ENCODE peak calls at places on chromosome 10, in six cellular contexts. T is activated naive CD8-positive, alpha-beta T cell treated with anti-CD3 and anti-CD28 coated beads, Interleukin-2, amount 50 U/mL, for 24 hours; E is smooth muscle cell of the brain vasculature; J is stimulated activated CD4-positive, alpha-beta T cell treated with anti-CD3 and anti-CD28 coated beads, Interleukin-2, amount 100 ng/mL, for 4 hours; A is mesenchymal stem cell; G is cardiac septum. C is an unnamed sample.

GRCh38 chr10:77226020-77226419 is 411.6 kb downstream of the KCNMA1 start:
- DNase-seq in T (no peak), E (no peak), J (no peak), A (no peak), G (no peak), C (no peak)

GRCh38 chr10:49113741-49114141 is 1.6 kb downstream of the VSTM4 start:
- DNase-seq in T (no peak), E (no peak), J (no peak), A (no peak), G (no peak), C (no peak)

GRCh38 chr10:128476845-128477244 is 350.6 kb upstream of the MKI67 start:
- DNase-seq in T (no peak), E (no peak), J (no peak), A (no peak), G (no peak), C (no peak)

GRCh38 chr10:129909531-129910286 is 54.4 kb downstream of the EBF3 start:
- DNase-seq in T (no peak), E (no peak), J (no peak), A (no peak), G (no peak), C (no peak)

GRCh38 chr10:66755474-66755873 is 170.4 kb upstream of the LRRTM3 start:
- DNase-seq in T (no peak), E (no peak), J (no peak), A (no peak), G (no peak), C (no peak)

GRCh38 chr10:44925224-44925623 is 14.1 kb downstream of the TMEM72 start:
- DNase-seq in T (no peak), E (no peak), J (no peak), A (no peak), G (peak; percentile 47), C (no peak)

GRCh38 chr10:126062132-126063032 is 166.0 kb downstream of the FANK1 start:
- DNase-seq in T (no peak), E (peak; percentile 82), J (no peak), A (peak; percentile 99), G (peak; percentile 86), C (no peak)

GRCh38 chr10:92595505-92595904 is 2.6 kb downstream of the KIF11 start:
- DNase-seq in T (no peak), E (no peak), J (no peak), A (no peak), G (no peak), C (no peak)

GRCh38 chr10:13712799-13713581 is 126.2 kb downstream of the PRPF18 start:
- DNase-seq in T (peak; percentile 58), E (peak; percentile 92), J (peak; percentile 11), A (peak; percentile 99), G (peak; percentile 85), C (peak; percentile 33)

GRCh38 chr10:65941098-65941655 is 984.7 kb upstream of the LRRTM3 start:
- DNase-seq in T (no peak), E (no peak), J (no peak), A (no peak), G (no peak), C (no peak)

GRCh38 chr10:65040796-65041195 is 1519.6 kb downstream of the REEP3 start:
- DNase-seq in T (no peak), E (no peak), J (no peak), A (no peak), G (no peak), C (no peak)

GRCh38 chr10:86225098-86225782 is 141.4 kb downstream of the GRID1 start:
- DNase-seq in T (no peak), E (no peak), J (no peak), A (no peak), G (no peak), C (no peak)

GRCh38 chr10:31897506-31897905 is 31.1 kb downstream of the ARHGAP12 start:
- DNase-seq in T (no peak), E (no peak), J (no peak), A (no peak), G (no peak), C (no peak)

GRCh38 chr10:106864031-106864430 is 300.5 kb downstream of the SORCS1 start:
- DNase-seq in T (no peak), E (no peak), J (no peak), A (no peak), G (no peak), C (no peak)

GRCh38 chr10:31242902-31243301 is 76.1 kb upstream of the ZEB1 start:
- DNase-seq in T (peak; percentile 50), E (peak; percentile 70), J (peak; percentile 62), A (peak; percentile 92), G (no peak), C (no peak)

GRCh38 chr10:60943372-60944158 is 420 bp downstream of the RHOBTB1 start:
- DNase-seq in T (peak; percentile 22), E (no peak), J (no peak), A (peak; percentile 87), G (peak; percentile 86), C (peak; percentile 45)

GRCh38 chr10:50387736-50388081 is 136.4 kb upstream of the ASAH2 start:
- DNase-seq in T (no peak), E (no peak), J (no peak), A (no peak), G (no peak), C (no peak)

GRCh38 chr10:30784521-30784895 is 155.0 kb upstream of the LYZL2 start:
- DNase-seq in T (no peak), E (no peak), J (no peak), A (peak; percentile 62), G (no peak), C (peak; percentile 35)

GRCh38 chr10:106189254-106189653 is 975.3 kb downstream of the SORCS1 start:
- DNase-seq in T (no peak), E (no peak), J (no peak), A (peak; percentile 2), G (no peak), C (no peak)

GRCh38 chr10:63628526-63629362 is 107.5 kb downstream of the REEP3 start:
- DNase-seq in T (no peak), E (no peak), J (no peak), A (peak; percentile 65), G (peak; percentile 83), C (peak; percentile 84)

GRCh38 chr10:46544989-46545791 is 11.3 kb downstream of the GPRIN2 start:
- DNase-seq in T (no peak), E (no peak), J (no peak), A (no peak), G (peak; percentile 77), C (no peak)